ENCODE peak calls at places on chromosomes 7 and 10, in ten cellular contexts. One of them, this sample, is unnamed.

GRCh38 chr10:6778992-6779701 is 199.1 kb upstream of the PRKCQ start:
- DNase-seq in stimulated activated CD4-positive, alpha-beta T cell treated with anti-CD3 and anti-CD28 coated beads, Interleukin-2, amount 100 ng/mL, for 24 hours: no peak
- DNase-seq in naive thymus-derived CD8-positive, alpha-beta T cell: no peak
- DNase-seq in GM19239: no peak
- DNase-seq in AG20443: peak
- DNase-seq in astrocyte: peak
- DNase-seq in GM04504: peak
- DNase-seq in posterior cingulate gyrus: no peak
- DNase-seq in activated T-helper 1 cell treated with anti-CD3 and anti-CD28 coated beads, Interleukin-2, amount 50 U/mL, for 16 hours: no peak
- DNase-seq in activated CD4-positive, alpha-beta T cell treated with anti-CD3 and anti-CD28 coated beads, Interleukin-2, amount 10 ng/mL, durations not matched to agents 7 days and 5 days: no peak
- DNase-seq in this sample: no peak

GRCh38 chr7:130942211-130942964 is 208.4 kb upstream of the KLF14 start:
- DNase-seq in stimulated activated CD4-positive, alpha-beta T cell treated with anti-CD3 and anti-CD28 coated beads, Interleukin-2, amount 100 ng/mL, for 24 hours: no peak
- DNase-seq in naive thymus-derived CD8-positive, alpha-beta T cell: no peak
- DNase-seq in GM19239: no peak
- DNase-seq in AG20443: no peak
- DNase-seq in astrocyte: peak
- DNase-seq in GM04504: no peak
- DNase-seq in posterior cingulate gyrus: no peak
- DNase-seq in activated T-helper 1 cell treated with anti-CD3 and anti-CD28 coated beads, Interleukin-2, amount 50 U/mL, for 16 hours: no peak
- DNase-seq in activated CD4-positive, alpha-beta T cell treated with anti-CD3 and anti-CD28 coated beads, Interleukin-2, amount 10 ng/mL, durations not matched to agents 7 days and 5 days: no peak
- DNase-seq in this sample: peak

GRCh38 chr10:6766061-6766460 is 186.0 kb upstream of the PRKCQ start:
- DNase-seq in stimulated activated CD4-positive, alpha-beta T cell treated with anti-CD3 and anti-CD28 coated beads, Interleukin-2, amount 100 ng/mL, for 24 hours: no peak
- DNase-seq in naive thymus-derived CD8-positive, alpha-beta T cell: no peak
- DNase-seq in GM19239: no peak
- DNase-seq in AG20443: peak
- DNase-seq in astrocyte: no peak
- DNase-seq in GM04504: peak
- DNase-seq in posterior cingulate gyrus: no peak
- DNase-seq in activated T-helper 1 cell treated with anti-CD3 and anti-CD28 coated beads, Interleukin-2, amount 50 U/mL, for 16 hours: no peak
- DNase-seq in activated CD4-positive, alpha-beta T cell treated with anti-CD3 and anti-CD28 coated beads, Interleukin-2, amount 10 ng/mL, durations not matched to agents 7 days and 5 days: no peak
- DNase-seq in this sample: no peak

GRCh38 chr7:131607291-131608111 is 51.1 kb upstream of the PODXL start:
- DNase-seq in stimulated activated CD4-positive, alpha-beta T cell treated with anti-CD3 and anti-CD28 coated beads, Interleukin-2, amount 100 ng/mL, for 24 hours: no peak
- DNase-seq in naive thymus-derived CD8-positive, alpha-beta T cell: no peak
- DNase-seq in GM19239: no peak
- DNase-seq in AG20443: no peak
- DNase-seq in astrocyte: no peak
- DNase-seq in GM04504: no peak
- DNase-seq in posterior cingulate gyrus: peak
- DNase-seq in activated T-helper 1 cell treated with anti-CD3 and anti-CD28 coated beads, Interleukin-2, amount 50 U/mL, for 16 hours: no peak
- DNase-seq in activated CD4-positive, alpha-beta T cell treated with anti-CD3 and anti-CD28 coated beads, Interleukin-2, amount 10 ng/mL, durations not matched to agents 7 days and 5 days: no peak
- DNase-seq in this sample: no peak

GRCh38 chr10:116744163-116744788 is 1.9 kb upstream of the HSPA12A start:
- DNase-seq in stimulated activated CD4-positive, alpha-beta T cell treated with anti-CD3 and anti-CD28 coated beads, Interleukin-2, amount 100 ng/mL, for 24 hours: no peak
- DNase-seq in naive thymus-derived CD8-positive, alpha-beta T cell: no peak
- DNase-seq in GM19239: no peak
- DNase-seq in AG20443: no peak
- DNase-seq in astrocyte: no peak
- DNase-seq in GM04504: no peak
- DNase-seq in posterior cingulate gyrus: no peak
- DNase-seq in activated T-helper 1 cell treated with anti-CD3 and anti-CD28 coated beads, Interleukin-2, amount 50 U/mL, for 16 hours: no peak
- DNase-seq in activated CD4-positive, alpha-beta T cell treated with anti-CD3 and anti-CD28 coated beads, Interleukin-2, amount 10 ng/mL, durations not matched to agents 7 days and 5 days: no peak
- DNase-seq in this sample: peak

GRCh38 chr10:67780759-67781538 is 57.0 kb downstream of the DNAJC12 start:
- DNase-seq in stimulated activated CD4-positive, alpha-beta T cell treated with anti-CD3 and anti-CD28 coated beads, Interleukin-2, amount 100 ng/mL, for 24 hours: no peak
- DNase-seq in naive thymus-derived CD8-positive, alpha-beta T cell: no peak
- DNase-seq in GM19239: no peak
- DNase-seq in AG20443: no peak
- DNase-seq in astrocyte: no peak
- DNase-seq in GM04504: no peak
- DNase-seq in posterior cingulate gyrus: no peak
- DNase-seq in activated T-helper 1 cell treated with anti-CD3 and anti-CD28 coated beads, Interleukin-2, amount 50 U/mL, for 16 hours: no peak
- DNase-seq in activated CD4-positive, alpha-beta T cell treated with anti-CD3 and anti-CD28 coated beads, Interleukin-2, amount 10 ng/mL, durations not matched to agents 7 days and 5 days: no peak
- DNase-seq in this sample: no peak

GRCh38 chr10:110395350-110396283 is 90.9 kb upstream of the SMNDC1 start:
- DNase-seq in stimulated activated CD4-positive, alpha-beta T cell treated with anti-CD3 and anti-CD28 coated beads, Interleukin-2, amount 100 ng/mL, for 24 hours: peak
- DNase-seq in naive thymus-derived CD8-positive, alpha-beta T cell: no peak
- DNase-seq in GM19239: peak
- DNase-seq in AG20443: peak
- DNase-seq in astrocyte: peak
- DNase-seq in GM04504: peak
- DNase-seq in posterior cingulate gyrus: no peak
- DNase-seq in activated T-helper 1 cell treated with anti-CD3 and anti-CD28 coated beads, Interleukin-2, amount 50 U/mL, for 16 hours: peak
- DNase-seq in activated CD4-positive, alpha-beta T cell treated with anti-CD3 and anti-CD28 coated beads, Interleukin-2, amount 10 ng/mL, durations not matched to agents 7 days and 5 days: no peak
- DNase-seq in this sample: no peak

GRCh38 chr7:29865526-29865925 is 59.2 kb downstream of the WIPF3 start:
- DNase-seq in stimulated activated CD4-positive, alpha-beta T cell treated with anti-CD3 and anti-CD28 coated beads, Interleukin-2, amount 100 ng/mL, for 24 hours: no peak
- DNase-seq in naive thymus-derived CD8-positive, alpha-beta T cell: no peak
- DNase-seq in GM19239: no peak
- DNase-seq in AG20443: peak
- DNase-seq in astrocyte: peak
- DNase-seq in GM04504: peak
- DNase-seq in posterior cingulate gyrus: no peak
- DNase-seq in activated T-helper 1 cell treated with anti-CD3 and anti-CD28 coated beads, Interleukin-2, amount 50 U/mL, for 16 hours: no peak
- DNase-seq in activated CD4-positive, alpha-beta T cell treated with anti-CD3 and anti-CD28 coated beads, Interleukin-2, amount 10 ng/mL, durations not matched to agents 7 days and 5 days: no peak
- DNase-seq in this sample: no peak

GRCh38 chr7:80584778-80585177 is 53.7 kb upstream of the CD36 start:
- DNase-seq in stimulated activated CD4-positive, alpha-beta T cell treated with anti-CD3 and anti-CD28 coated beads, Interleukin-2, amount 100 ng/mL, for 24 hours: no peak
- DNase-seq in naive thymus-derived CD8-positive, alpha-beta T cell: no peak
- DNase-seq in GM19239: no peak
- DNase-seq in AG20443: no peak
- DNase-seq in astrocyte: peak
- DNase-seq in GM04504: no peak
- DNase-seq in posterior cingulate gyrus: no peak
- DNase-seq in activated T-helper 1 cell treated with anti-CD3 and anti-CD28 coated beads, Interleukin-2, amount 50 U/mL, for 16 hours: no peak
- DNase-seq in activated CD4-positive, alpha-beta T cell treated with anti-CD3 and anti-CD28 coated beads, Interleukin-2, amount 10 ng/mL, durations not matched to agents 7 days and 5 days: no peak
- DNase-seq in this sample: no peak

GRCh38 chr10:55220975-55221374 is 419.9 kb upstream of the PCDH15 start:
- DNase-seq in stimulated activated CD4-positive, alpha-beta T cell treated with anti-CD3 and anti-CD28 coated beads, Interleukin-2, amount 100 ng/mL, for 24 hours: no peak
- DNase-seq in naive thymus-derived CD8-positive, alpha-beta T cell: no peak
- DNase-seq in GM19239: no peak
- DNase-seq in AG20443: no peak
- DNase-seq in astrocyte: no peak
- DNase-seq in GM04504: no peak
- DNase-seq in posterior cingulate gyrus: no peak
- DNase-seq in activated T-helper 1 cell treated with anti-CD3 and anti-CD28 coated beads, Interleukin-2, amount 50 U/mL, for 16 hours: no peak
- DNase-seq in activated CD4-positive, alpha-beta T cell treated with anti-CD3 and anti-CD28 coated beads, Interleukin-2, amount 10 ng/mL, durations not matched to agents 7 days and 5 days: no peak
- DNase-seq in this sample: no peak